ENCODE peak calls at places on chromosomes 6 and 20, in ten cellular contexts. One of them, this sample, is unnamed.

GRCh38 chr20:15555913-15556312 is 1017.3 kb downstream of the KIF16B start:
- DNase-seq in neuronal stem cell: no peak
- DNase-seq in CD8-positive, alpha-beta memory T cell: no peak
- DNase-seq in HFFc6: no peak
- DNase-seq in AG04450: no peak
- DNase-seq in testis: no peak
- DNase-seq in foreskin fibroblast: no peak
- DNase-seq in transverse colon: no peak
- DNase-seq in fibroblast of pulmonary artery: no peak
- DNase-seq in heart left ventricle: no peak
- DNase-seq in this sample: no peak

GRCh38 chr20:4341804-4342560 is 326.6 kb upstream of the RNF24 start:
- DNase-seq in fibroblast of pulmonary artery: peak; percentile 3
- DNase-seq in HFFc6: peak; percentile 84
- DNase-seq in CD8-positive, alpha-beta memory T cell: no peak
- DNase-seq in foreskin fibroblast: peak; percentile 69
- DNase-seq in transverse colon: no peak
- DNase-seq in neuronal stem cell: no peak
- DNase-seq in heart left ventricle: no peak
- DNase-seq in AG04450: peak; percentile 10
- DNase-seq in testis: no peak
- DNase-seq in this sample: no peak

GRCh38 chr20:50817776-50818172 is 22.9 kb downstream of the BCAS4 start:
- DNase-seq in testis: no peak
- DNase-seq in foreskin fibroblast: no peak
- DNase-seq in CD8-positive, alpha-beta memory T cell: peak; percentile 49
- DNase-seq in AG04450: no peak
- DNase-seq in fibroblast of pulmonary artery: no peak
- DNase-seq in HFFc6: no peak
- DNase-seq in transverse colon: no peak
- DNase-seq in heart left ventricle: no peak
- DNase-seq in neuronal stem cell: no peak
- DNase-seq in this sample: no peak

GRCh38 chr6:106511274-106512047 is 117.8 kb downstream of the RTN4IP1 start:
- DNase-seq in transverse colon: peak; percentile 39
- DNase-seq in HFFc6: peak; percentile 54
- DNase-seq in CD8-positive, alpha-beta memory T cell: peak; percentile 66
- DNase-seq in fibroblast of pulmonary artery: peak; percentile 45
- DNase-seq in testis: no peak
- DNase-seq in foreskin fibroblast: peak; percentile 60
- DNase-seq in neuronal stem cell: peak; percentile 26
- DNase-seq in AG04450: no peak
- DNase-seq in heart left ventricle: no peak
- DNase-seq in this sample: no peak

GRCh38 chr6:166738778-166739654 is 112.0 kb upstream of the RPS6KA2 start:
- DNase-seq in testis: no peak
- DNase-seq in fibroblast of pulmonary artery: no peak
- DNase-seq in neuronal stem cell: no peak
- DNase-seq in HFFc6: no peak
- DNase-seq in CD8-positive, alpha-beta memory T cell: no peak
- DNase-seq in transverse colon: no peak
- DNase-seq in foreskin fibroblast: no peak
- DNase-seq in heart left ventricle: no peak
- DNase-seq in AG04450: no peak
- DNase-seq in this sample: no peak

GRCh38 chr6:41818271-41819054 is 31.0 kb downstream of the TOMM6 start:
- DNase-seq in neuronal stem cell: no peak
- DNase-seq in CD8-positive, alpha-beta memory T cell: no peak
- DNase-seq in transverse colon: no peak
- DNase-seq in HFFc6: no peak
- DNase-seq in fibroblast of pulmonary artery: peak; percentile 79
- DNase-seq in testis: no peak
- DNase-seq in heart left ventricle: no peak
- DNase-seq in foreskin fibroblast: no peak
- DNase-seq in AG04450: no peak
- DNase-seq in this sample: no peak

GRCh38 chr6:31736026-31736767 is at the start of gene CLIC1:
- DNase-seq in testis: peak; percentile 87
- DNase-seq in CD8-positive, alpha-beta memory T cell: peak; percentile 78
- DNase-seq in neuronal stem cell: peak; percentile 69
- DNase-seq in AG04450: no peak
- DNase-seq in foreskin fibroblast: peak; percentile 87
- DNase-seq in fibroblast of pulmonary artery: peak; percentile 74
- DNase-seq in heart left ventricle: peak; percentile 89
- DNase-seq in transverse colon: peak; percentile 93
- DNase-seq in HFFc6: peak; percentile 79
- DNase-seq in this sample: peak; percentile 41

GRCh38 chr6:63268574-63268973 is 51.2 kb downstream of the LGSN start:
- DNase-seq in heart left ventricle: no peak
- DNase-seq in transverse colon: no peak
- DNase-seq in testis: no peak
- DNase-seq in CD8-positive, alpha-beta memory T cell: no peak
- DNase-seq in foreskin fibroblast: no peak
- DNase-seq in neuronal stem cell: no peak
- DNase-seq in AG04450: no peak
- DNase-seq in HFFc6: no peak
- DNase-seq in fibroblast of pulmonary artery: no peak
- DNase-seq in this sample: no peak

GRCh38 chr6:43750622-43751021 is 19.4 kb upstream of the VEGFA start:
- DNase-seq in neuronal stem cell: no peak
- DNase-seq in foreskin fibroblast: no peak
- DNase-seq in transverse colon: no peak
- DNase-seq in CD8-positive, alpha-beta memory T cell: no peak
- DNase-seq in testis: no peak
- DNase-seq in heart left ventricle: no peak
- DNase-seq in AG04450: no peak
- DNase-seq in HFFc6: no peak
- DNase-seq in fibroblast of pulmonary artery: no peak
- DNase-seq in this sample: no peak

GRCh38 chr20:58826271-58826670 is 24.4 kb downstream of the GNAS-AS1 start:
- DNase-seq in AG04450: no peak
- DNase-seq in foreskin fibroblast: no peak
- DNase-seq in heart left ventricle: no peak
- DNase-seq in HFFc6: no peak
- DNase-seq in neuronal stem cell: no peak
- DNase-seq in fibroblast of pulmonary artery: no peak
- DNase-seq in CD8-positive, alpha-beta memory T cell: no peak
- DNase-seq in testis: no peak
- DNase-seq in transverse colon: no peak
- DNase-seq in this sample: no peak

GRCh38 chr6:167007930-167008329 is 8.7 kb downstream of the CEP43 start:
- DNase-seq in heart left ventricle: no peak
- DNase-seq in neuronal stem cell: no peak
- DNase-seq in CD8-positive, alpha-beta memory T cell: no peak
- DNase-seq in transverse colon: no peak
- DNase-seq in AG04450: no peak
- DNase-seq in testis: no peak
- DNase-seq in fibroblast of pulmonary artery: no peak
- DNase-seq in HFFc6: no peak
- DNase-seq in foreskin fibroblast: no peak
- DNase-seq in this sample: no peak

GRCh38 chr6:70847091-70847490 is 109.8 kb downstream of the B3GAT2 start:
- DNase-seq in foreskin fibroblast: no peak
- DNase-seq in AG04450: no peak
- DNase-seq in heart left ventricle: no peak
- DNase-seq in fibroblast of pulmonary artery: no peak
- DNase-seq in testis: no peak
- DNase-seq in transverse colon: no peak
- DNase-seq in HFFc6: no peak
- DNase-seq in neuronal stem cell: no peak
- DNase-seq in CD8-positive, alpha-beta memory T cell: no peak
- DNase-seq in this sample: no peak

GRCh38 chr6:1117530-1118286 is 194.2 kb upstream of the FOXQ1 start:
- DNase-seq in neuronal stem cell: no peak
- DNase-seq in foreskin fibroblast: no peak
- DNase-seq in AG04450: no peak
- DNase-seq in transverse colon: no peak
- DNase-seq in heart left ventricle: no peak
- DNase-seq in HFFc6: no peak
- DNase-seq in fibroblast of pulmonary artery: no peak
- DNase-seq in CD8-positive, alpha-beta memory T cell: no peak
- DNase-seq in testis: no peak
- DNase-seq in this sample: no peak

GRCh38 chr6:24909281-24910216 is 26.2 kb downstream of the RIPOR2 start:
- DNase-seq in AG04450: no peak
- DNase-seq in heart left ventricle: no peak
- DNase-seq in foreskin fibroblast: no peak
- DNase-seq in transverse colon: no peak
- DNase-seq in CD8-positive, alpha-beta memory T cell: no peak
- DNase-seq in fibroblast of pulmonary artery: no peak
- DNase-seq in neuronal stem cell: no peak
- DNase-seq in testis: no peak
- DNase-seq in HFFc6: no peak
- DNase-seq in this sample: no peak

GRCh38 chr20:37914672-37915433 is 11.9 kb downstream of the VSTM2L start:
- DNase-seq in heart left ventricle: no peak
- DNase-seq in testis: peak; percentile 76
- DNase-seq in fibroblast of pulmonary artery: no peak
- DNase-seq in transverse colon: no peak
- DNase-seq in neuronal stem cell: peak; percentile 73
- DNase-seq in HFFc6: no peak
- DNase-seq in foreskin fibroblast: no peak
- DNase-seq in CD8-positive, alpha-beta memory T cell: no peak
- DNase-seq in AG04450: no peak
- DNase-seq in this sample: no peak

GRCh38 chr6:127300411-127300810 is 33.7 kb downstream of the RNF146 start:
- DNase-seq in testis: no peak
- DNase-seq in AG04450: peak; percentile 72
- DNase-seq in transverse colon: no peak
- DNase-seq in CD8-positive, alpha-beta memory T cell: no peak
- DNase-seq in heart left ventricle: no peak
- DNase-seq in fibroblast of pulmonary artery: peak; percentile 77
- DNase-seq in neuronal stem cell: no peak
- DNase-seq in HFFc6: peak; percentile 92
- DNase-seq in foreskin fibroblast: peak; percentile 82
- DNase-seq in this sample: no peak

GRCh38 chr6:26240981-26241770 is 123.8 kb upstream of the BTN3A2 start:
- DNase-seq in AG04450: no peak
- DNase-seq in HFFc6: peak; percentile 51
- DNase-seq in heart left ventricle: no peak
- DNase-seq in CD8-positive, alpha-beta memory T cell: peak; percentile 76
- DNase-seq in neuronal stem cell: no peak
- DNase-seq in testis: peak; percentile 38
- DNase-seq in foreskin fibroblast: peak; percentile 66
- DNase-seq in transverse colon: no peak
- DNase-seq in fibroblast of pulmonary artery: peak; percentile 78
- DNase-seq in this sample: no peak

GRCh38 chr20:10318625-10319024 is 100.0 kb downstream of the SNAP25 start:
- DNase-seq in transverse colon: no peak
- DNase-seq in AG04450: no peak
- DNase-seq in HFFc6: no peak
- DNase-seq in fibroblast of pulmonary artery: no peak
- DNase-seq in CD8-positive, alpha-beta memory T cell: no peak
- DNase-seq in testis: peak; percentile 57
- DNase-seq in heart left ventricle: no peak
- DNase-seq in neuronal stem cell: no peak
- DNase-seq in foreskin fibroblast: no peak
- DNase-seq in this sample: no peak

GRCh38 chr6:35677456-35677855 is 11.3 kb downstream of the FKBP5 start:
- DNase-seq in heart left ventricle: no peak
- DNase-seq in AG04450: no peak
- DNase-seq in CD8-positive, alpha-beta memory T cell: no peak
- DNase-seq in foreskin fibroblast: no peak
- DNase-seq in transverse colon: no peak
- DNase-seq in neuronal stem cell: no peak
- DNase-seq in testis: no peak
- DNase-seq in HFFc6: no peak
- DNase-seq in fibroblast of pulmonary artery: no peak
- DNase-seq in this sample: no peak